ENCODE peak calls at places on chromosomes 7 and 10, in eight cellular contexts. O, L, E, Q, I, V, H and F are unnamed samples.

GRCh38 chr7:106279425-106280182 is 5.2 kb downstream of the NAMPT start:
- DNase-seq in O (no peak), L (no peak), E (no peak), Q (no peak), I (no peak), V (no peak), H (no peak), F (no peak)

GRCh38 chr10:83612050-83612449 is 527.3 kb upstream of the GHITM start:
- DNase-seq in O (peak), L (peak), E (no peak), Q (no peak), I (peak), V (no peak), H (no peak), F (no peak)

GRCh38 chr7:11642841-11643240 is 189.2 kb downstream of the THSD7A start:
- DNase-seq in O (no peak), L (no peak), E (no peak), Q (no peak), I (no peak), V (no peak), H (no peak), F (no peak)

GRCh38 chr10:121240556-121240955 is 357.7 kb downstream of the FGFR2 start:
- DNase-seq in O (no peak), L (no peak), E (no peak), Q (no peak), I (no peak), V (no peak), H (no peak), F (no peak)

GRCh38 chr10:10871312-10871711 is 146.4 kb upstream of the CELF2 start:
- DNase-seq in O (no peak), L (no peak), E (no peak), Q (no peak), I (no peak), V (no peak), H (no peak), F (no peak)

GRCh38 chr7:110994028-110994967 is 96.6 kb upstream of the LRRN3 start:
- DNase-seq in O (peak), L (peak), E (no peak), Q (no peak), I (no peak), V (no peak), H (no peak), F (no peak)

GRCh38 chr10:4720463-4720862 is 105.5 kb upstream of the AKR1E2 start:
- DNase-seq in O (peak), L (no peak), E (no peak), Q (no peak), I (peak), V (no peak), H (no peak), F (no peak)

GRCh38 chr10:114576716-114577115 is 81.4 kb downstream of the ABLIM1 start:
- DNase-seq in O (no peak), L (no peak), E (no peak), Q (no peak), I (no peak), V (no peak), H (no peak), F (no peak)

GRCh38 chr10:80187465-80188409 is 17.6 kb downstream of the ANXA11 start:
- DNase-seq in O (no peak), L (no peak), E (no peak), Q (no peak), I (no peak), V (no peak), H (no peak), F (no peak)

GRCh38 chr7:106870528-106870927 is 5.4 kb downstream of the PIK3CG start:
- DNase-seq in O (no peak), L (no peak), E (no peak), Q (no peak), I (no peak), V (no peak), H (no peak), F (no peak)

GRCh38 chr10:3398825-3399646 is 226.5 kb upstream of the PITRM1 start:
- DNase-seq in O (peak), L (no peak), E (no peak), Q (peak), I (peak), V (no peak), H (no peak), F (no peak)

GRCh38 chr10:112953760-112954159 is 3.7 kb downstream of the TCF7L2 start:
- DNase-seq in O (peak), L (peak), E (no peak), Q (no peak), I (peak), V (no peak), H (no peak), F (no peak)

GRCh38 chr7:142298009-142298408 is 40.2 kb upstream of the PRSS58 start:
- DNase-seq in O (no peak), L (no peak), E (no peak), Q (no peak), I (no peak), V (no peak), H (no peak), F (no peak)

GRCh38 chr10:97426776-97427570 is 982 bp downstream of the PGAM1 start:
- DNase-seq in O (no peak), L (peak), E (no peak), Q (no peak), I (no peak), V (no peak), H (no peak), F (no peak)

GRCh38 chr7:7177044-7177517 is 5.3 kb upstream of the C1GALT1 start:
- DNase-seq in O (peak), L (peak), E (no peak), Q (no peak), I (peak), V (no peak), H (no peak), F (no peak)

GRCh38 chr10:103715430-103715829 is 139.9 kb downstream of the SH3PXD2A start:
- DNase-seq in O (peak), L (peak), E (no peak), Q (no peak), I (peak), V (no peak), H (no peak), F (no peak)

GRCh38 chr7:136074840-136075239 is 97.7 kb upstream of the MTPN start:
- DNase-seq in O (peak), L (no peak), E (no peak), Q (no peak), I (no peak), V (no peak), H (no peak), F (no peak)

GRCh38 chr10:52566471-52567246 is 205.9 kb downstream of the MBL2 start:
- DNase-seq in O (peak), L (peak), E (no peak), Q (no peak), I (peak), V (no peak), H (no peak), F (no peak)
- TF ChIP-seq CTCF in O (peak), L (peak), E (no peak), Q (no peak), I (peak), V (no peak), H (no peak), F (peak)

GRCh38 chr10:126302831-126303230 is 85.4 kb downstream of the ADAM12 start:
- DNase-seq in O (peak), L (no peak), E (no peak), Q (no peak), I (no peak), V (no peak), H (no peak), F (no peak)
- TF ChIP-seq CTCF in O (peak), L (peak), E (peak), Q (peak), I (peak), V (no peak), H (no peak), F (no peak)

GRCh38 chr10:86178401-86179142 is 188.0 kb downstream of the GRID1 start:
- DNase-seq in O (peak), L (no peak), E (no peak), Q (no peak), I (peak), V (no peak), H (peak), F (peak)
- TF ChIP-seq CTCF in O (peak), L (no peak), E (no peak), Q (no peak), I (peak), V (no peak), H (no peak), F (peak)

GRCh38 chr7:28459306-28459705 is 47.0 kb downstream of the CREB5 start:
- DNase-seq in O (no peak), L (no peak), E (no peak), Q (no peak), I (no peak), V (no peak), H (no peak), F (no peak)

GRCh38 chr7:28456037-28456436 is 43.7 kb downstream of the CREB5 start:
- DNase-seq in O (no peak), L (no peak), E (no peak), Q (no peak), I (no peak), V (no peak), H (no peak), F (no peak)

GRCh38 chr7:28455486-28455885 is 43.2 kb downstream of the CREB5 start:
- DNase-seq in O (no peak), L (no peak), E (no peak), Q (no peak), I (no peak), V (no peak), H (no peak), F (no peak)

GRCh38 chr7:28458732-28459131 is 46.4 kb downstream of the CREB5 start:
- DNase-seq in O (no peak), L (no peak), E (no peak), Q (no peak), I (no peak), V (no peak), H (no peak), F (no peak)
- TF ChIP-seq CTCF in O (no peak), L (no peak), E (no peak), Q (no peak), I (no peak), V (no peak), H (no peak), F (no peak)

DNA sequence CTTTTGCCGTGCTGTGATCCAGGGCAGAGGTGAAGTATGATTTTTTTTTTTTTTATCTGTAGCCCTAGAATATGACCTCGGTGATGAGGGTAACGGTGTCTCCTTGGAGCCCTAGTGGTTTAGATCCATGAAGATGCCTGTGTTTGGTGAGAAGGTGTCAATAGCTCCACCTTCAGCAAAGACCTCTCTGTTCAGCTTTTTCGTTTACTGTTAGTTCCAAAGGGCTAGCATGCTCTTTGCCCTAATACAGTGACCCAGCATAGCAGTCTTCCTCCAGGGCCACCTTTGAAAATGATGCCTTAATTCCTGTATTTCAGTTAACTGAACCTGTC is 748 bp upstream of the MRPS16 start:
- DNase-seq in O (no peak), L (no peak), E (no peak), Q (no peak), I (no peak), V (no peak), H (no peak), F (no peak)
- TF ChIP-seq CTCF in O (no peak), L (no peak), E (no peak), Q (no peak), I (no peak), V (no peak), H (no peak), F (no peak)